ENCODE peak calls at places on chromosomes 6 and 20, in five cellular contexts. Y, B, N, E and R are unnamed samples.

GRCh38 chr6:93894521-93894920 is 475.2 kb upstream of the EPHA7 start:
- DNase-seq in Y (no peak), B (no peak), N (no peak), E (no peak), R (no peak)

GRCh38 chr6:31880616-31881015 is 1.8 kb upstream of the SLC44A4 start:
- DNase-seq in Y (no peak), B (no peak), N (no peak), E (no peak), R (no peak)

GRCh38 chr6:15020114-15020770 is 225.6 kb upstream of the JARID2 start:
- DNase-seq in Y (no peak), B (no peak), N (no peak), E (no peak), R (no peak)

GRCh38 chr20:38460040-38460623 is 12.5 kb upstream of the RALGAPB start:
- DNase-seq in Y (no peak), B (no peak), N (no peak), E (no peak), R (peak)

GRCh38 chr6:34726055-34726454 is 29.5 kb upstream of the ILRUN start:
- DNase-seq in Y (no peak), B (no peak), N (no peak), E (no peak), R (no peak)

GRCh38 chr6:10429638-10430427 is 15.0 kb upstream of the TFAP2A start:
- DNase-seq in Y (no peak), B (no peak), N (no peak), E (no peak), R (no peak)

GRCh38 chr20:38435555-38435939 is 419 bp upstream of the SNHG17 start:
- DNase-seq in Y (no peak), B (no peak), N (no peak), E (no peak), R (no peak)

GRCh38 chr6:44898296-44898930 is 429.7 kb upstream of the RUNX2 start:
- DNase-seq in Y (no peak), B (no peak), N (peak), E (no peak), R (no peak)

GRCh38 chr6:21426841-21427490 is 166.6 kb upstream of the SOX4 start:
- DNase-seq in Y (no peak), B (no peak), N (no peak), E (no peak), R (peak)

GRCh38 chr20:62156592-62157386 is 13.2 kb downstream of the SS18L1 start:
- DNase-seq in Y (peak), B (peak), N (peak), E (no peak), R (no peak)

GRCh38 chr6:144349690-144350132 is 64.6 kb downstream of the UTRN start:
- DNase-seq in Y (no peak), B (no peak), N (no peak), E (no peak), R (no peak)

GRCh38 chr20:46631212-46631869 is 19.9 kb downstream of the SLC13A3 start:
- DNase-seq in Y (no peak), B (no peak), N (peak), E (no peak), R (no peak)

GRCh38 chr20:51156041-51156795 is 133.3 kb upstream of the KCNG1 start:
- DNase-seq in Y (no peak), B (no peak), N (no peak), E (no peak), R (no peak)

GRCh38 chr6:28105286-28105685 is 19.1 kb upstream of the ZSCAN16 start:
- DNase-seq in Y (no peak), B (no peak), N (no peak), E (no peak), R (no peak)

GRCh38 chr6:107318100-107318736 is 141.1 kb downstream of the PDSS2 start:
- DNase-seq in Y (peak), B (no peak), N (no peak), E (no peak), R (peak)

GRCh38 chr20:32982617-32983458 is 21.4 kb downstream of the SUN5 start:
- DNase-seq in Y (peak), B (no peak), N (no peak), E (peak), R (no peak)